ENCODE peak calls at places on chromosomes 12 and 14, in six cellular contexts. S is MCF 10A, F is AG04450, D is H9, J is A549, H is progenitor cell of endocrine pancreas. P is an unnamed sample.

GRCh38 chr14:61609143-61609851 is 86.0 kb upstream of the HIF1A start:
- DNase-seq in S (peak), F (no peak), D (peak), J (no peak), H (no peak), P (peak)

GRCh38 chr12:65603428-65604351 is 220.6 kb upstream of the HMGA2 start:
- DNase-seq in S (peak), F (peak), D (no peak), J (peak), H (no peak), P (peak)

GRCh38 chr12:34107016-34107415 is 84.7 kb downstream of the ALG10 start:
- DNase-seq in S (no peak), F (no peak), D (no peak), J (no peak), H (no peak), P (no peak)

GRCh38 chr12:114691810-114692557 is 8.0 kb upstream of the TBX3 start:
- DNase-seq in S (no peak), F (no peak), D (peak), J (no peak), H (no peak), P (no peak)

GRCh38 chr14:43483415-43483814 is 1023.7 kb downstream of the FSCB start:
- DNase-seq in S (no peak), F (no peak), D (no peak), J (no peak), H (no peak), P (no peak)

GRCh38 chr14:24954037-24954696 is 95.8 kb downstream of the STXBP6 start:
- DNase-seq in S (no peak), F (no peak), D (no peak), J (no peak), H (no peak), P (no peak)

GRCh38 chr12:75721231-75721641 is 209.8 kb upstream of the KRR1 start:
- DNase-seq in S (no peak), F (no peak), D (no peak), J (no peak), H (no peak), P (no peak)

GRCh38 chr12:58310828-58311273 is 369.5 kb downstream of the ATP23 start:
- DNase-seq in S (peak), F (peak), D (no peak), J (peak), H (no peak), P (no peak)

GRCh38 chr12:41604830-41605229 is 416.7 kb downstream of the PDZRN4 start:
- DNase-seq in S (no peak), F (no peak), D (no peak), J (no peak), H (no peak), P (peak)

GRCh38 chr12:113285679-113286645 is 48.9 kb downstream of the SLC8B1 start:
- DNase-seq in S (no peak), F (no peak), D (no peak), J (no peak), H (no peak), P (no peak)

GRCh38 chr12:46465307-46465706 is 92.7 kb upstream of the SLC38A2 start:
- DNase-seq in S (no peak), F (no peak), D (no peak), J (no peak), H (no peak), P (no peak)

GRCh38 chr12:7837366-7837765 is 35.3 kb downstream of the SLC2A14 start:
- DNase-seq in S (no peak), F (no peak), D (no peak), J (no peak), H (no peak), P (no peak)

GRCh38 chr12:124005736-124006581 is 32.9 kb downstream of the ZNF664 start:
- DNase-seq in S (no peak), F (no peak), D (no peak), J (no peak), H (no peak), P (no peak)

GRCh38 chr14:54256156-54256555 is 140.7 kb upstream of the CDKN3 start:
- DNase-seq in S (no peak), F (no peak), D (no peak), J (no peak), H (no peak), P (no peak)

GRCh38 chr14:82341386-82341785 is 807.7 kb upstream of the SEL1L start:
- DNase-seq in S (no peak), F (no peak), D (no peak), J (no peak), H (no peak), P (no peak)

GRCh38 chr14:101814869-101815268 is 53.4 kb downstream of the PPP2R5C start:
- DNase-seq in S (no peak), F (no peak), D (no peak), J (no peak), H (no peak), P (no peak)

GRCh38 chr12:77249892-77250291 is 184.5 kb upstream of the E2F7 start:
- DNase-seq in S (no peak), F (no peak), D (no peak), J (no peak), H (no peak), P (no peak)

GRCh38 chr14:92984896-92985295 is 61.9 kb downstream of the CHGA start:
- DNase-seq in S (no peak), F (no peak), D (no peak), J (no peak), H (no peak), P (no peak)

GRCh38 chr12:88952543-88952942 is 372.3 kb upstream of the KITLG start:
- DNase-seq in S (peak), F (no peak), D (no peak), J (no peak), H (no peak), P (no peak)

GRCh38 chr14:69281450-69282169 is 21.7 kb downstream of the GALNT16 start:
- DNase-seq in S (no peak), F (no peak), D (no peak), J (no peak), H (no peak), P (no peak)

GRCh38 chr12:92560713-92561542 is 141.9 kb upstream of the PLEKHG7 start:
- DNase-seq in S (no peak), F (no peak), D (no peak), J (no peak), H (no peak), P (no peak)

GRCh38 chr14:64337901-64338615 is 43.9 kb upstream of the ESR2 start:
- DNase-seq in S (peak), F (peak), D (peak), J (peak), H (peak), P (peak)

GRCh38 chr14:51488569-51489220 is 163.0 kb upstream of the FRMD6 start:
- DNase-seq in S (peak), F (no peak), D (no peak), J (no peak), H (no peak), P (no peak)

GRCh38 chr14:100010679-100011078 is 54.5 kb upstream of the EVL start:
- DNase-seq in S (no peak), F (no peak), D (no peak), J (no peak), H (no peak), P (no peak)

GRCh38 chr14:95307402-95308041 is 12.2 kb downstream of the CLMN start:
- DNase-seq in S (no peak), F (no peak), D (no peak), J (no peak), H (no peak), P (peak)

DNA sequence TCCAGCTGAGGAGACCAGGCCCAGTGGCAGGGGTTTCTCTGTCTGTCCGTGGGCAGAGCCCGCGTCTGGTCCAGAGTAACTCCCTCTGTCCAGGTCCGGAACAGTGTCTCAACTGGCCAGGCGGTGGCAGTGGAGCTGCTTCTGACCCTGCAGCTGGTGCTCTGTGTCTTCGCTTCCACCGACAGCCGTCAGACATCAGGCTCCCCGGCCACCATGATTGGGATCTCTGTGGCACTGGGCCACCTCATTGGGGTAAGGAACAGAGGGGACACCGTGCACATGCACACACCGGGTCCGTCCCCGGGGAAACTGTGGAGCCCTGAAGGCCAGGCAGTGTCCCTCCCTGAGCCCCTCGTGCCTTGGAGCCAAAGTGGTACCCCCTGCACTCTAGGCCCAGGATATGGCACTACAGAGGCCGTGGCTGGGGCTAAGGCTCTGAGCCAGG is 1.5 kb downstream of the AQP6 start:
- DNase-seq in S (no peak), F (peak), D (peak), J (no peak), H (no peak), P (peak)
- TF ChIP-seq CTCF in S (no peak), F (peak), D (peak), J (peak), H (peak), P (peak)

DNA sequence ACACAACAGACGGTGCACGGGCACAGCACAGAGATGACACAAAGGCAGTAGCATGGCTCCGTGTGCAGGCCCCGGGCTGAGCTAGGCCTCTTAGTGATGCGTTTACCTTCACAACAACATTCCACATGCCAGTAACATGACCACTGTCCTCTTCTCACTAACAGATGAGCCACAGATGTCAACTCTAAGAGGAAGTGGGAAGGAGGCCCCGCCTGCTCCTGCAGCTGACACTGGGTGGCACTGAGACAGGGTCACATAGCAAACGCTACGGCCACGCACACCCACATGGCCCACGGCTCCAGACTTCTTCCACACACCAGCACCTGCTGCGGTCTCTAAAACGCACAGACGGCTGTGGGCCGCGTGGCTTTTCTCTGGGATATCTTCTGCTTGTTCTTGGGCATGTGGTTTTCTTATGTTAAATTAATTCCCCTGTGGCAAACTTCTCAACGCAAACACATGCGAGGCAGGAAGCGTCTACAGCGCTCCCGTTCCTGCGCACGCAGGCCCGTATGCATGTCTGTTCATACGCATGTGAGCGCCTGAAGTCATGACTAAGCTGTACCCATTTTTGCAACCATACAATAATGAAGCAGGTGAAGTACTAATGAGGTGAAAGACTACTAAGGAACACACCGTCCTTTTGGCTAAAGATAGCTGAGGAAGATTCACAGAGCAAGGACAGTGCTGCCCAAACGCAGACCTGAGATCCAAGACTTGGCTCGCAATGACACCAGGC is 26.8 kb downstream of the AMN start:
- DNase-seq in S (no peak), F (no peak), D (no peak), J (no peak), H (no peak), P (no peak)
- TF ChIP-seq CTCF in S (no peak), F (no peak), D (no peak), J (no peak), H (no peak), P (no peak)

DNA sequence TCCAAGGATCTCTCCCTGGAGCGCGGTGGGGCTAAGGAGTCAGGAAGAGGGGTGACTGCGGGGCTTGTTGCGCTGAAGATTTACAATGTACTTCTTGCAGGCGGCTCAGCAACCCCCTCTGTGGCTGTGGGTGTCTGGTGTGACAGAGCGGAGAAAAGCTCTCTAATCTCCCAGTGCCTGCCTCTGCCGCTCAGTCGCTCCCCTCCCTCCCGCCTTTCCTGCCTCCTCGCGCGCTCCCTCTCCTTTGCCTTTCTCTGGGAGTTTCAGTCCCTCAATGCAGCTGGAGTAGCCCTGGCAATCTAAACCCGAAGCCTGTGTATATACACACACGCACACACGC is 799 bp upstream of the TRHDE start:
- DNase-seq in S (no peak), F (no peak), D (no peak), J (no peak), H (peak), P (peak)
- TF ChIP-seq CTCF in S (no peak), F (peak), D (peak), J (no peak), H (peak), P (no peak)

GRCh38 chr14:91135039-91135438 is 21.2 kb downstream of the DGLUCY start:
- DNase-seq in S (no peak), F (no peak), D (no peak), J (no peak), H (no peak), P (no peak)

GRCh38 chr14:91142214-91142668 is 28.4 kb downstream of the DGLUCY start:
- DNase-seq in S (no peak), F (no peak), D (no peak), J (no peak), H (no peak), P (no peak)

GRCh38 chr14:91140672-91141071 is 26.8 kb downstream of the DGLUCY start:
- DNase-seq in S (peak), F (no peak), D (peak), J (peak), H (no peak), P (peak)

GRCh38 chr14:91139776-91140175 is 25.9 kb downstream of the DGLUCY start:
- DNase-seq in S (no peak), F (no peak), D (no peak), J (no peak), H (no peak), P (no peak)

GRCh38 chr14:91138511-91139359 is 24.9 kb downstream of the DGLUCY start:
- DNase-seq in S (peak), F (no peak), D (peak), J (peak), H (no peak), P (no peak)
- TF ChIP-seq CTCF in S (peak), F (peak), D (peak), J (peak), H (peak), P (peak)

DNA sequence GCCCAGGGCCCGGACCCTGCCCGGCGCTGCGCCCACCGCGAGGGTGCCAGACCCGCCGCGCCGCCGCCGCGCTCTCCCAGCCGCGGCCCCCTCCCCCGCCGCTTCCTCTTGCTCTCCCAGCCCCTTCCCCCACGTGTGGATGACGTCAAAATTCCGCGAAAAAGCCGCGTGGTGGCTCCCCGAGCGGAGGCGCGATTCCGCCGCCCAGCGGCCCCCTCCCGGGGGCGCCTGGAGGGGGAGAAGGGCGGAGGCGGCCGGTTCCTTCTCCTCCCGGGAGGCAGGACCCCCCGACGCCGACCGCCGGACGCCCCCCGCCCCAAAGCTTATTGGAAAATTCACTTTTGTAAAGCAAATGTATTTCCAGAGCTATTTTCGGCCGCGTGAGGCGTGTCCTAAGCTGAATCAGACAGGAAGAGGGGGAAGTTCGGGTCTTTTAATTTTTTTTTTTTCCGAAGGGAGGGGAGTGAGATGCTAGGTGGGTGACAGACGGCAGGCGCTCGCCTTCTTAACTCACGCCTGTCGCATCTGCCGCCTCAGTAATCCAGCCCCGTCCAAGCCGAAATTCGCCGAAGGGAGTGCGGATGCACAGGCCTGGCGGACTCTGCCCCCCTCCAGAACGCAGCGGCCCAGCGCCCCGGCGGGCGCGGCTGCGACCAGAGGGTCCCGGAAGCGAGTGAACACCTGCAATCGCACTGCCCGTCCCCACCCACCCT is 4.1 kb upstream of the CCND2 start:
- DNase-seq in S (no peak), F (no peak), D (peak), J (no peak), H (peak), P (peak)
- TF ChIP-seq CTCF in S (no peak), F (peak), D (no peak), J (no peak), H (peak), P (peak)

DNA sequence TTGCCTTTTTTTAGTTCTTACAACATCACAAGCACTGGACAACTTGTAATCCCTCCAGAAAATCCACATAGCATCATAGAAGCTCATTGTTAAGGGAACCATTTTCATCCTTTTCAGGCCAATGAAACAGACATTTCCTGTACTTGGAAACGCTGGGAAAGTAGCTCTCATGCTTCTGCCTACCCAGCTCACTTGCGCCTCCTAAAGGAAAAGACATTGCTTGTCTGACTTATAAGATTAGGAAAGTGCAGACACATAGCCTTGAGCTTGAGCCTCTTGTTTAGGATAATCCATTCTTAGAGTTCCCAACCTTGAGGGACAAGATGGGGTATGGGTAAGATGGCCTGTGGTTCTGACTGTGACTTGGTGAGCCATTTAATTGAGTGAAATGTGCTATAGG is 589.5 kb downstream of the NOVA1 start:
- DNase-seq in S (no peak), F (no peak), D (peak), J (no peak), H (no peak), P (peak)
- TF ChIP-seq CTCF in S (no peak), F (no peak), D (peak), J (no peak), H (peak), P (no peak)

GRCh38 chr12:111488271-111488670 is 82.5 kb downstream of the SH2B3 start:
- DNase-seq in S (no peak), F (no peak), D (no peak), J (no peak), H (no peak), P (peak)

DNA sequence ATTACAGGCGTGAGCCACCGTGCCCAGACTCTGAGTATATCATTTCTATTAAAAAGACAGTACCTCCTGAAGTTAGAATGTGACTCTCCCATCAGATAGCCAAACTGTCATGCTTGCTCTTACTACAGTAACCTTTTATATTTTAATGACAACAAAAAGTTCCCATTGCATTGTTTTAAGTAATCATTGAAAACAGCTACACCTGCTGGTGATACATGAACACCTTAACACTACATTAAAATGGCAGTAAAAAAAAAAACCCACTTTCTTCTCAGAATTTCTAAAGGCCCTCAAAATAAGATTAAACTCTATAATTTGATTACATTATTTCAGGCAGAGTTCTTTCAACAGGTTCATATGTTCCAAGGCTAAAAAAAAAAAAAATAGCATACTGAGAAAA is 76.7 kb downstream of the SH2B3 start:
- DNase-seq in S (no peak), F (no peak), D (no peak), J (no peak), H (no peak), P (no peak)
- TF ChIP-seq CTCF in S (peak), F (peak), D (peak), J (peak), H (peak), P (peak)

GRCh38 chr14:47039336-47039735 is 387.8 kb upstream of the RPL10L start:
- DNase-seq in S (no peak), F (no peak), D (no peak), J (no peak), H (no peak), P (peak)
- TF ChIP-seq CTCF in S (no peak), F (no peak), D (no peak), J (no peak), H (no peak), P (no peak)

P was measured in cardiac muscle cell.